ENCODE peak calls at places on chromosomes 2 and 18, in ten cellular contexts. One of them, this sample, is unnamed.

GRCh38 chr2:217695033-217695520 is 307.7 kb downstream of the TNS1 start:
- DNase-seq in ELR: peak
- DNase-seq in upper lobe of right lung: no peak
- DNase-seq in H9: no peak
- DNase-seq in cardiac muscle cell: peak
- DNase-seq in GM12864: no peak
- DNase-seq in AG20443: peak
- DNase-seq in HCEC 1CT: peak
- DNase-seq in AG09309: peak
- DNase-seq in NB4: no peak
- DNase-seq in this sample: no peak

GRCh38 chr2:12205086-12205485 is 458.7 kb downstream of the LPIN1 start:
- DNase-seq in AG09309: no peak
- DNase-seq in H9: no peak
- DNase-seq in AG20443: no peak
- DNase-seq in cardiac muscle cell: no peak
- DNase-seq in NB4: peak
- DNase-seq in ELR: no peak
- DNase-seq in GM12864: no peak
- DNase-seq in HCEC 1CT: no peak
- DNase-seq in upper lobe of right lung: no peak
- DNase-seq in this sample: no peak

GRCh38 chr2:231386446-231386845 is 9.1 kb upstream of the B3GNT7 start:
- DNase-seq in HCEC 1CT: peak
- DNase-seq in cardiac muscle cell: peak
- DNase-seq in AG20443: peak
- DNase-seq in upper lobe of right lung: no peak
- DNase-seq in ELR: peak
- DNase-seq in GM12864: no peak
- DNase-seq in NB4: peak
- DNase-seq in H9: no peak
- DNase-seq in AG09309: peak
- DNase-seq in this sample: no peak

GRCh38 chr18:49813071-49813320 is 337 bp downstream of the ACAA2 start:
- DNase-seq in AG09309: no peak
- DNase-seq in HCEC 1CT: peak
- DNase-seq in H9: no peak
- DNase-seq in ELR: peak
- DNase-seq in upper lobe of right lung: peak
- DNase-seq in cardiac muscle cell: no peak
- DNase-seq in NB4: peak
- DNase-seq in GM12864: no peak
- DNase-seq in AG20443: peak
- DNase-seq in this sample: no peak

GRCh38 chr2:33013684-33014110 is 66.9 kb downstream of the LTBP1 start:
- DNase-seq in upper lobe of right lung: no peak
- DNase-seq in HCEC 1CT: no peak
- DNase-seq in AG20443: no peak
- DNase-seq in AG09309: no peak
- DNase-seq in NB4: no peak
- DNase-seq in GM12864: no peak
- DNase-seq in H9: no peak
- DNase-seq in cardiac muscle cell: no peak
- DNase-seq in ELR: peak
- DNase-seq in this sample: no peak

GRCh38 chr2:240427729-240428128 is 7.7 kb upstream of the GPC1 start:
- DNase-seq in cardiac muscle cell: no peak
- DNase-seq in AG20443: no peak
- DNase-seq in upper lobe of right lung: no peak
- DNase-seq in HCEC 1CT: no peak
- DNase-seq in GM12864: no peak
- DNase-seq in AG09309: no peak
- DNase-seq in NB4: no peak
- DNase-seq in H9: no peak
- DNase-seq in ELR: no peak
- DNase-seq in this sample: peak

GRCh38 chr2:70805987-70806386 is 14.4 kb downstream of the CLEC4F start:
- DNase-seq in AG09309: no peak
- DNase-seq in ELR: no peak
- DNase-seq in GM12864: no peak
- DNase-seq in NB4: no peak
- DNase-seq in upper lobe of right lung: no peak
- DNase-seq in AG20443: no peak
- DNase-seq in H9: no peak
- DNase-seq in cardiac muscle cell: no peak
- DNase-seq in HCEC 1CT: no peak
- DNase-seq in this sample: no peak

GRCh38 chr18:45571714-45572113 is 43.6 kb upstream of the SLC14A2 start:
- DNase-seq in HCEC 1CT: no peak
- DNase-seq in AG09309: no peak
- DNase-seq in upper lobe of right lung: no peak
- DNase-seq in ELR: no peak
- DNase-seq in GM12864: no peak
- DNase-seq in cardiac muscle cell: no peak
- DNase-seq in NB4: no peak
- DNase-seq in H9: no peak
- DNase-seq in AG20443: no peak
- DNase-seq in this sample: no peak

GRCh38 chr2:226447896-226448295 is 351.7 kb downstream of the IRS1 start:
- DNase-seq in HCEC 1CT: peak
- DNase-seq in cardiac muscle cell: no peak
- DNase-seq in NB4: no peak
- DNase-seq in ELR: peak
- DNase-seq in AG20443: peak
- DNase-seq in GM12864: no peak
- DNase-seq in H9: no peak
- DNase-seq in AG09309: no peak
- DNase-seq in upper lobe of right lung: no peak
- DNase-seq in this sample: no peak

GRCh38 chr2:26767894-26768487 is 3.9 kb downstream of the SLC35F6 start:
- DNase-seq in AG20443: no peak
- DNase-seq in upper lobe of right lung: no peak
- DNase-seq in ELR: no peak
- DNase-seq in GM12864: no peak
- DNase-seq in HCEC 1CT: no peak
- DNase-seq in cardiac muscle cell: no peak
- DNase-seq in NB4: no peak
- DNase-seq in H9: no peak
- DNase-seq in AG09309: no peak
- DNase-seq in this sample: no peak

GRCh38 chr2:176106636-176107539 is at the start of gene HOXD11:
- DNase-seq in upper lobe of right lung: no peak
- DNase-seq in AG20443: peak
- DNase-seq in AG09309: no peak
- DNase-seq in ELR: peak
- DNase-seq in GM12864: no peak
- DNase-seq in H9: peak
- DNase-seq in HCEC 1CT: no peak
- DNase-seq in cardiac muscle cell: peak
- DNase-seq in NB4: peak
- DNase-seq in this sample: peak

GRCh38 chr2:122368576-122369243 is 613.3 kb downstream of the TSN start:
- DNase-seq in H9: no peak
- DNase-seq in HCEC 1CT: no peak
- DNase-seq in cardiac muscle cell: peak
- DNase-seq in GM12864: no peak
- DNase-seq in ELR: no peak
- DNase-seq in upper lobe of right lung: no peak
- DNase-seq in AG20443: no peak
- DNase-seq in NB4: peak
- DNase-seq in AG09309: no peak
- DNase-seq in this sample: no peak

GRCh38 chr18:10591891-10592290 is 66.1 kb downstream of the NAPG start:
- DNase-seq in upper lobe of right lung: no peak
- DNase-seq in cardiac muscle cell: no peak
- DNase-seq in NB4: peak
- DNase-seq in AG09309: no peak
- DNase-seq in GM12864: no peak
- DNase-seq in H9: no peak
- DNase-seq in HCEC 1CT: no peak
- DNase-seq in ELR: no peak
- DNase-seq in AG20443: no peak
- DNase-seq in this sample: no peak

GRCh38 chr18:69102959-69103358 is 297.7 kb upstream of the DOK6 start:
- DNase-seq in H9: no peak
- DNase-seq in HCEC 1CT: peak
- DNase-seq in cardiac muscle cell: peak
- DNase-seq in AG09309: peak
- DNase-seq in GM12864: no peak
- DNase-seq in AG20443: peak
- DNase-seq in upper lobe of right lung: no peak
- DNase-seq in NB4: no peak
- DNase-seq in ELR: peak
- DNase-seq in this sample: no peak

GRCh38 chr18:35084494-35085449 is 43.6 kb downstream of the MAPRE2 start:
- DNase-seq in HCEC 1CT: no peak
- DNase-seq in H9: no peak
- DNase-seq in ELR: no peak
- DNase-seq in AG20443: no peak
- DNase-seq in AG09309: no peak
- DNase-seq in GM12864: no peak
- DNase-seq in cardiac muscle cell: no peak
- DNase-seq in NB4: no peak
- DNase-seq in upper lobe of right lung: no peak
- DNase-seq in this sample: no peak

GRCh38 chr2:28137221-28137620 is 246.7 kb downstream of the BABAM2 start:
- DNase-seq in GM12864: no peak
- DNase-seq in upper lobe of right lung: no peak
- DNase-seq in NB4: no peak
- DNase-seq in HCEC 1CT: peak
- DNase-seq in H9: no peak
- DNase-seq in cardiac muscle cell: peak
- DNase-seq in AG09309: peak
- DNase-seq in ELR: peak
- DNase-seq in AG20443: peak
- DNase-seq in this sample: no peak

GRCh38 chr2:239324456-239324855 is 76.4 kb downstream of the HDAC4 start:
- DNase-seq in AG20443: no peak
- DNase-seq in NB4: no peak
- DNase-seq in ELR: no peak
- DNase-seq in H9: peak
- DNase-seq in GM12864: no peak
- DNase-seq in HCEC 1CT: no peak
- DNase-seq in cardiac muscle cell: no peak
- DNase-seq in AG09309: no peak
- DNase-seq in upper lobe of right lung: peak
- DNase-seq in this sample: no peak

GRCh38 chr2:240603081-240603835 is 16.7 kb downstream of the CAPN10 start:
- DNase-seq in cardiac muscle cell: no peak
- DNase-seq in HCEC 1CT: no peak
- DNase-seq in AG09309: no peak
- DNase-seq in NB4: no peak
- DNase-seq in upper lobe of right lung: peak
- DNase-seq in H9: no peak
- DNase-seq in ELR: no peak
- DNase-seq in AG20443: no peak
- DNase-seq in GM12864: no peak
- DNase-seq in this sample: peak

GRCh38 chr2:199602271-199602895 is 144.6 kb upstream of the SATB2 start:
- DNase-seq in GM12864: no peak
- DNase-seq in HCEC 1CT: peak
- DNase-seq in ELR: peak
- DNase-seq in upper lobe of right lung: no peak
- DNase-seq in AG09309: no peak
- DNase-seq in cardiac muscle cell: peak
- DNase-seq in NB4: peak
- DNase-seq in AG20443: no peak
- DNase-seq in H9: peak
- DNase-seq in this sample: no peak

GRCh38 chr2:169512525-169512924 is 3.0 kb downstream of the KLHL41 start:
- DNase-seq in HCEC 1CT: peak
- DNase-seq in AG20443: no peak
- DNase-seq in NB4: no peak
- DNase-seq in H9: no peak
- DNase-seq in ELR: peak
- DNase-seq in GM12864: no peak
- DNase-seq in upper lobe of right lung: no peak
- DNase-seq in cardiac muscle cell: no peak
- DNase-seq in AG09309: no peak
- DNase-seq in this sample: no peak

GRCh38 chr18:58682429-58683069 is 11.3 kb downstream of the MALT1 start:
- DNase-seq in HCEC 1CT: peak
- DNase-seq in NB4: no peak
- DNase-seq in cardiac muscle cell: peak
- DNase-seq in H9: no peak
- DNase-seq in AG09309: no peak
- DNase-seq in upper lobe of right lung: no peak
- DNase-seq in ELR: peak
- DNase-seq in GM12864: no peak
- DNase-seq in AG20443: peak
- DNase-seq in this sample: peak

GRCh38 chr2:182117203-182117602 is 131.6 kb downstream of the PPP1R1C start:
- DNase-seq in ELR: no peak
- DNase-seq in AG09309: no peak
- DNase-seq in upper lobe of right lung: no peak
- DNase-seq in NB4: no peak
- DNase-seq in H9: no peak
- DNase-seq in HCEC 1CT: no peak
- DNase-seq in AG20443: no peak
- DNase-seq in GM12864: no peak
- DNase-seq in cardiac muscle cell: no peak
- DNase-seq in this sample: no peak

GRCh38 chr2:127405252-127405605 is 13.0 kb upstream of the PROC start:
- DNase-seq in cardiac muscle cell: no peak
- DNase-seq in upper lobe of right lung: no peak
- DNase-seq in H9: no peak
- DNase-seq in ELR: no peak
- DNase-seq in AG09309: no peak
- DNase-seq in NB4: no peak
- DNase-seq in AG20443: no peak
- DNase-seq in GM12864: no peak
- DNase-seq in HCEC 1CT: no peak
- DNase-seq in this sample: no peak

GRCh38 chr2:180322781-180323180 is 315.7 kb upstream of the CWC22 start:
- DNase-seq in AG20443: peak
- DNase-seq in ELR: peak
- DNase-seq in HCEC 1CT: peak
- DNase-seq in AG09309: no peak
- DNase-seq in cardiac muscle cell: peak
- DNase-seq in GM12864: no peak
- DNase-seq in NB4: no peak
- DNase-seq in upper lobe of right lung: no peak
- DNase-seq in H9: no peak
- DNase-seq in this sample: no peak

GRCh38 chr2:181715033-181715630 is 34.8 kb upstream of the NEUROD1 start:
- DNase-seq in NB4: peak
- DNase-seq in AG20443: peak
- DNase-seq in HCEC 1CT: peak
- DNase-seq in cardiac muscle cell: peak
- DNase-seq in upper lobe of right lung: no peak
- DNase-seq in GM12864: peak
- DNase-seq in AG09309: peak
- DNase-seq in H9: peak
- DNase-seq in ELR: peak
- DNase-seq in this sample: no peak